ENCODE peak calls at places on chromosomes 6 and 20, in ten cellular contexts. P is OCI-LY7; Y is nephron progenitor cell; R is HFF-Myc; G is uterus; A is pancreas; H is transverse colon; V is RWPE1; C is type B pancreatic cell; T is CD4-positive, alpha-beta T cell. I is an unnamed sample.

GRCh38 chr6:18978330-18979128 is 591.4 kb downstream of the RNF144B start:
- DNase-seq in P (no peak), Y (no peak), R (no peak), G (no peak), A (no peak), H (no peak), V (peak), C (no peak), T (no peak), I (peak)

GRCh38 chr6:46323312-46323965 is 152.7 kb upstream of the ENPP5 start:
- DNase-seq in P (no peak), Y (no peak), R (peak), G (peak), A (no peak), H (no peak), V (peak), C (no peak), T (no peak), I (no peak)

GRCh38 chr6:1110935-1111334 is 201.0 kb upstream of the FOXQ1 start:
- DNase-seq in P (no peak), Y (no peak), R (no peak), G (no peak), A (no peak), H (no peak), V (peak), C (no peak), T (no peak), I (peak)

GRCh38 chr6:134063121-134063965 is 10.9 kb upstream of the SLC2A12 start:
- DNase-seq in P (no peak), Y (no peak), R (no peak), G (no peak), A (no peak), H (no peak), V (no peak), C (no peak), T (no peak), I (no peak)

GRCh38 chr6:87879144-87879861 is 168.3 kb upstream of the SPACA1 start:
- DNase-seq in P (peak), Y (no peak), R (peak), G (no peak), A (no peak), H (peak), V (no peak), C (no peak), T (no peak), I (no peak)

GRCh38 chr20:63518351-63518861 is 2.2 kb upstream of the PPDPF start:
- DNase-seq in P (no peak), Y (no peak), R (no peak), G (no peak), A (peak), H (no peak), V (no peak), C (no peak), T (no peak), I (no peak)

GRCh38 chr6:25418463-25419052 is 139.4 kb downstream of the CARMIL1 start:
- DNase-seq in P (no peak), Y (no peak), R (no peak), G (no peak), A (no peak), H (no peak), V (no peak), C (no peak), T (no peak), I (peak)

GRCh38 chr6:39812853-39813533 is 20.8 kb downstream of the DAAM2 start:
- DNase-seq in P (peak), Y (no peak), R (peak), G (peak), A (no peak), H (no peak), V (no peak), C (no peak), T (no peak), I (no peak)

GRCh38 chr6:91659881-91660280 is 1073.0 kb upstream of the MAP3K7 start:
- DNase-seq in P (no peak), Y (no peak), R (no peak), G (no peak), A (no peak), H (no peak), V (no peak), C (no peak), T (no peak), I (no peak)

GRCh38 chr20:47749367-47749766 is 35.9 kb downstream of the SULF2 start:
- DNase-seq in P (no peak), Y (no peak), R (no peak), G (peak), A (no peak), H (no peak), V (no peak), C (no peak), T (no peak), I (no peak)

GRCh38 chr6:112189494-112189893 is 64.9 kb downstream of the LAMA4 start:
- DNase-seq in P (no peak), Y (no peak), R (no peak), G (peak), A (no peak), H (no peak), V (no peak), C (no peak), T (no peak), I (no peak)

GRCh38 chr20:52295556-52295955 is 104.0 kb upstream of the ZFP64 start:
- DNase-seq in P (no peak), Y (no peak), R (no peak), G (no peak), A (no peak), H (no peak), V (no peak), C (no peak), T (no peak), I (no peak)

GRCh38 chr20:62413896-62414481 is 6.9 kb upstream of the CABLES2 start:
- DNase-seq in P (no peak), Y (no peak), R (no peak), G (no peak), A (no peak), H (no peak), V (no peak), C (no peak), T (no peak), I (peak)

GRCh38 chr6:141140905-141141304 is 991.8 kb upstream of the GJE1 start:
- DNase-seq in P (no peak), Y (no peak), R (no peak), G (no peak), A (no peak), H (no peak), V (no peak), C (no peak), T (no peak), I (no peak)

GRCh38 chr6:30548375-30548774 is 7.9 kb downstream of the GNL1 start:
- DNase-seq in P (no peak), Y (no peak), R (no peak), G (no peak), A (no peak), H (no peak), V (no peak), C (no peak), T (no peak), I (no peak)

GRCh38 chr6:841569-841968 is 148.6 kb upstream of the EXOC2 start:
- DNase-seq in P (no peak), Y (no peak), R (no peak), G (no peak), A (no peak), H (no peak), V (no peak), C (no peak), T (no peak), I (no peak)

GRCh38 chr6:87905101-87905517 is 142.5 kb upstream of the SPACA1 start:
- DNase-seq in P (peak), Y (no peak), R (no peak), G (no peak), A (no peak), H (no peak), V (peak), C (no peak), T (no peak), I (no peak)

GRCh38 chr20:46243707-46244628 is 64.3 kb downstream of the CDH22 start:
- DNase-seq in P (no peak), Y (no peak), R (no peak), G (no peak), A (no peak), H (no peak), V (peak), C (no peak), T (no peak), I (no peak)

GRCh38 chr6:169851641-169852503 is 100.5 kb downstream of the ERMARD start:
- DNase-seq in P (no peak), Y (no peak), R (no peak), G (peak), A (no peak), H (no peak), V (peak), C (peak), T (no peak), I (no peak)

GRCh38 chr20:36666181-36666740 is 20.3 kb upstream of the SLA2 start:
- DNase-seq in P (peak), Y (no peak), R (no peak), G (no peak), A (no peak), H (no peak), V (no peak), C (no peak), T (no peak), I (no peak)

GRCh38 chr6:105900120-105900937 is 185.8 kb upstream of the PRDM1 start:
- DNase-seq in P (peak), Y (no peak), R (peak), G (no peak), A (no peak), H (no peak), V (no peak), C (no peak), T (no peak), I (no peak)

DNA sequence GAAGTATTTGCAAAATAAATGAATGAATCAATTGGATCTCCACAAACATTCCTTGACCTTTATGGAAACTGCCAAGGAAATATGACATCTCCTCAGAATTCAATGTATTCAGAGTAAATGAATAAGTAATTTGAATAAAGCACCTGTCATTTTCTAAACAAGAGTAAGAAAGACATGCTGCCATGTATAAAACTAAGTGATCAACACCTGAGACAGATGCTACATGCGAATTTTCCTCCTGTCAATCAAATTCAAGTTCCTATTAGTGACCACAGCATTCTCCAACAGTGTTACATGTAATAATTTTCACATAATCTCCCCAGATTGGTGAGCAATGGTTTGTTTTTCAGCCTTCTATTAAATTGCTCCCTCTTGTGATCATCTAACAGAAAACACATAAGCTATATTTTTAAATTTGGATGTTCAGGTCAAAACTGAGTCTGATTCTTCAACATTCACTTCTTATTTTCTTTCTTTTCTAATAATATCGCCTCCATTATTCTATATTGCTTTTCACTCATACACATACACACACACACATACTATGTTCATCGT is 163.2 kb upstream of the RNF217 start:
- DNase-seq in P (no peak), Y (no peak), R (no peak), G (no peak), A (no peak), H (no peak), V (peak), C (no peak), T (no peak), I (no peak)
- TF ChIP-seq CTCF in P (peak), Y (no peak), R (no peak), G (no peak), A (no peak), H (no peak), V (peak), C (peak), T (no peak), I (no peak)

GRCh38 chr20:32240220-32240619 is 32.5 kb downstream of the POFUT1 start:
- DNase-seq in P (no peak), Y (no peak), R (no peak), G (no peak), A (no peak), H (no peak), V (no peak), C (no peak), T (no peak), I (peak)
- TF ChIP-seq CTCF in P (peak), Y (no peak), R (peak), G (no peak), A (no peak), H (no peak), V (no peak), C (peak), T (no peak), I (no peak)

GRCh38 chr20:17993546-17993945 is 24.7 kb downstream of the MGME1 start:
- DNase-seq in P (no peak), Y (no peak), R (no peak), G (no peak), A (no peak), H (no peak), V (no peak), C (no peak), T (no peak), I (no peak)
- TF ChIP-seq CTCF in P (no peak), Y (no peak), R (no peak), G (no peak), A (no peak), H (no peak), V (no peak), C (no peak), T (no peak), I (no peak)

GRCh38 chr20:60331688-60332300 is 373.6 kb downstream of the CDH26 start:
- DNase-seq in P (no peak), Y (no peak), R (no peak), G (no peak), A (no peak), H (no peak), V (no peak), C (no peak), T (no peak), I (no peak)
- TF ChIP-seq CTCF in P (no peak), Y (no peak), R (no peak), G (no peak), A (no peak), H (no peak), V (no peak), C (no peak), T (no peak), I (no peak)

GRCh38 chr20:38043512-38044300 is 10.2 kb downstream of the RPRD1B start:
- DNase-seq in P (no peak), Y (no peak), R (peak), G (no peak), A (no peak), H (no peak), V (peak), C (no peak), T (no peak), I (no peak)
- TF ChIP-seq CTCF in P (no peak), Y (no peak), R (no peak), G (no peak), A (no peak), H (no peak), V (no peak), C (no peak), T (no peak), I (no peak)